ENCODE peak calls at places on chromosome 16, in eight cellular contexts. F, M, W, H, Z, A, I and J are unnamed samples.
A peak's percentile ranks its signal among the peaks of the same experiment; 100 is the strongest.

GRCh38 chr16:87416826-87417471 is 24.8 kb downstream of the MAP1LC3B start:
- DNase-seq in F (peak; percentile 42), M (no peak), W (no peak), H (peak; percentile 47), Z (peak; percentile 55), A (no peak), I (peak; percentile 59), J (no peak)

GRCh38 chr16:52384378-52384777 is 162.6 kb downstream of the TOX3 start:
- DNase-seq in F (no peak), M (no peak), W (no peak), H (no peak), Z (no peak), A (no peak), I (no peak), J (no peak)

GRCh38 chr16:14309906-14310305 is 238.8 kb downstream of the MRTFB start:
- DNase-seq in F (no peak), M (no peak), W (no peak), H (no peak), Z (no peak), A (no peak), I (no peak), J (no peak)

GRCh38 chr16:57245472-57246113 is 534 bp downstream of the ARL2BP start:
- DNase-seq in F (no peak), M (no peak), W (no peak), H (no peak), Z (peak; percentile 27), A (no peak), I (no peak), J (peak; percentile 37)

GRCh38 chr16:49834496-49835009 is 21.4 kb downstream of the ZNF423 start:
- DNase-seq in F (no peak), M (no peak), W (no peak), H (no peak), Z (no peak), A (no peak), I (no peak), J (no peak)

GRCh38 chr16:46787909-46788308 is 39.8 kb upstream of the MYLK3 start:
- DNase-seq in F (no peak), M (no peak), W (no peak), H (no peak), Z (peak; percentile 2), A (no peak), I (no peak), J (no peak)

GRCh38 chr16:84003001-84003400 is 35.0 kb downstream of the NECAB2 start:
- DNase-seq in F (no peak), M (no peak), W (no peak), H (no peak), Z (no peak), A (no peak), I (no peak), J (no peak)

GRCh38 chr16:75351183-75351582 is 82.1 kb downstream of the CFDP1 start:
- DNase-seq in F (peak; percentile 61), M (no peak), W (no peak), H (no peak), Z (no peak), A (no peak), I (no peak), J (no peak)

GRCh38 chr16:49608095-49608494 is 234.5 kb downstream of the C16orf78 start:
- DNase-seq in F (no peak), M (no peak), W (no peak), H (no peak), Z (no peak), A (no peak), I (no peak), J (peak; percentile 49)

GRCh38 chr16:22328081-22328725 is 31.0 kb downstream of the POLR3E start:
- DNase-seq in F (no peak), M (no peak), W (no peak), H (no peak), Z (no peak), A (no peak), I (no peak), J (no peak)

GRCh38 chr16:84617068-84617630 is 729 bp downstream of the COTL1 start:
- DNase-seq in F (no peak), M (no peak), W (no peak), H (peak; percentile 48), Z (no peak), A (no peak), I (peak; percentile 90), J (no peak)

GRCh38 chr16:19766988-19767387 is 48.9 kb downstream of the IQCK start:
- DNase-seq in F (no peak), M (no peak), W (no peak), H (no peak), Z (no peak), A (no peak), I (no peak), J (no peak)

GRCh38 chr16:23786964-23787571 is 32.2 kb downstream of the CHP2 start:
- DNase-seq in F (no peak), M (no peak), W (no peak), H (no peak), Z (no peak), A (no peak), I (no peak), J (no peak)

GRCh38 chr16:4500283-4500682 is 24.1 kb downstream of the HMOX2 start:
- DNase-seq in F (peak; percentile 64), M (peak; percentile 41), W (no peak), H (no peak), Z (no peak), A (no peak), I (no peak), J (no peak)

GRCh38 chr16:9836118-9836736 is 346.0 kb downstream of the GRIN2A start:
- DNase-seq in F (no peak), M (no peak), W (no peak), H (peak; percentile 22), Z (peak; percentile 13), A (no peak), I (no peak), J (no peak)

GRCh38 chr16:85717393-85718152 is 28.8 kb upstream of the GINS2 start:
- DNase-seq in F (peak; percentile 57), M (peak; percentile 33), W (peak; percentile 81), H (peak; percentile 77), Z (peak; percentile 83), A (peak; percentile 42), I (peak; percentile 88), J (peak; percentile 88)

GRCh38 chr16:11188801-11189740 is 66.9 kb downstream of the SOCS1 start:
- DNase-seq in F (no peak), M (no peak), W (no peak), H (no peak), Z (no peak), A (no peak), I (no peak), J (no peak)

GRCh38 chr16:66510711-66511614 is 39.0 kb downstream of the TK2 start:
- DNase-seq in F (no peak), M (no peak), W (no peak), H (no peak), Z (no peak), A (no peak), I (peak; percentile 39), J (peak; percentile 2)

GRCh38 chr16:28012031-28012445 is 51.5 kb downstream of the GSG1L start:
- DNase-seq in F (no peak), M (no peak), W (no peak), H (peak; percentile 92), Z (no peak), A (no peak), I (no peak), J (no peak)

GRCh38 chr16:11551842-11552241 is 34.9 kb downstream of the LITAF start:
- DNase-seq in F (no peak), M (no peak), W (no peak), H (no peak), Z (no peak), A (no peak), I (no peak), J (no peak)

GRCh38 chr16:51621610-51622009 is 470.5 kb upstream of the SALL1 start:
- DNase-seq in F (no peak), M (no peak), W (no peak), H (no peak), Z (no peak), A (no peak), I (no peak), J (no peak)

GRCh38 chr16:75485230-75486013 is 9.8 kb downstream of the CHST6 start:
- DNase-seq in F (no peak), M (no peak), W (no peak), H (no peak), Z (no peak), A (no peak), I (no peak), J (no peak)

GRCh38 chr16:19853973-19854876 is 30.4 kb downstream of the GPRC5B start:
- DNase-seq in F (no peak), M (no peak), W (peak; percentile 29), H (peak; percentile 6), Z (no peak), A (no peak), I (no peak), J (no peak)

GRCh38 chr16:50234771-50235556 is 31.4 kb upstream of the ADCY7 start:
- DNase-seq in F (peak; percentile 76), M (no peak), W (no peak), H (no peak), Z (no peak), A (no peak), I (no peak), J (no peak)

GRCh38 chr16:88792078-88792550 is 7.1 kb upstream of the PIEZO1 start:
- DNase-seq in F (peak; percentile 95), M (no peak), W (no peak), H (peak; percentile 96), Z (no peak), A (no peak), I (peak; percentile 78), J (no peak)

GRCh38 chr16:8850279-8850885 is 18.4 kb downstream of the CARHSP1 start:
- DNase-seq in F (peak; percentile 36), M (no peak), W (no peak), H (peak; percentile 92), Z (no peak), A (no peak), I (peak; percentile 84), J (no peak)

GRCh38 chr16:27382187-27382855 is 19.7 kb upstream of the IL21R start:
- DNase-seq in F (no peak), M (no peak), W (no peak), H (no peak), Z (no peak), A (no peak), I (no peak), J (peak; percentile 50)

GRCh38 chr16:74607967-74608356 is 1.0 kb upstream of the GLG1 start:
- DNase-seq in F (no peak), M (no peak), W (peak; percentile 8), H (no peak), Z (no peak), A (no peak), I (no peak), J (no peak)

GRCh38 chr16:23564964-23565363 is 7.4 kb downstream of the UBFD1 start:
- DNase-seq in F (no peak), M (no peak), W (no peak), H (no peak), Z (no peak), A (no peak), I (no peak), J (no peak)

GRCh38 chr16:84190731-84191388 is at the start of gene ADAD2:
- DNase-seq in F (no peak), M (no peak), W (no peak), H (peak; percentile 39), Z (no peak), A (no peak), I (no peak), J (no peak)

GRCh38 chr16:14501331-14502255 is 128.5 kb downstream of the PARN start:
- DNase-seq in F (peak; percentile 88), M (peak; percentile 87), W (peak; percentile 68), H (peak; percentile 53), Z (peak; percentile 79), A (no peak), I (peak; percentile 86), J (peak; percentile 74)

GRCh38 chr16:17930280-17930679 is 406.3 kb downstream of the NPIPA8 start:
- DNase-seq in F (no peak), M (no peak), W (no peak), H (no peak), Z (no peak), A (no peak), I (no peak), J (no peak)

GRCh38 chr16:11669380-11670146 is 1.3 kb downstream of the SNN start:
- DNase-seq in F (no peak), M (peak; percentile 53), W (no peak), H (peak; percentile 68), Z (peak; percentile 49), A (no peak), I (peak; percentile 87), J (no peak)

GRCh38 chr16:87778830-87779579 is 13.2 kb upstream of the KLHDC4 start:
- DNase-seq in F (peak; percentile 94), M (peak; percentile 85), W (peak; percentile 96), H (peak; percentile 100), Z (peak; percentile 98), A (peak; percentile 84), I (peak; percentile 99), J (peak; percentile 80)